ENCODE peak calls at places on chromosomes 3 and 15, in nine cellular contexts. N is neural progenitor cell, A is ascending aorta, I is thoracic aorta, F is colonic mucosa, U is HCT116, T is suprapubic skin, G is transverse colon, P is GM06990. L is an unnamed sample.

GRCh38 chr15:49645937-49646336 is 25.1 kb downstream of the DTWD1 start:
- DNase-seq in N (no peak), A (no peak), I (no peak), F (peak; percentile 20), U (no peak), T (no peak), G (no peak), P (no peak), L (peak; percentile 82)

GRCh38 chr3:134255399-134255798 is 4.7 kb upstream of the RYK start:
- DNase-seq in N (no peak), A (no peak), I (no peak), F (no peak), U (no peak), T (no peak), G (no peak), P (no peak), L (no peak)

GRCh38 chr3:58068126-58068809 is 60.0 kb downstream of the FLNB start:
- DNase-seq in N (no peak), A (no peak), I (no peak), F (no peak), U (no peak), T (no peak), G (no peak), P (no peak), L (no peak)

GRCh38 chr15:67185051-67185450 is 69.4 kb downstream of the AAGAB start:
- DNase-seq in N (no peak), A (no peak), I (no peak), F (no peak), U (no peak), T (no peak), G (no peak), P (no peak), L (no peak)

GRCh38 chr15:67792250-67792942 is 32.9 kb upstream of the SKOR1 start:
- DNase-seq in N (no peak), A (no peak), I (no peak), F (no peak), U (no peak), T (no peak), G (no peak), P (no peak), L (no peak)

GRCh38 chr3:94162700-94163099 is 99.8 kb downstream of the NSUN3 start:
- DNase-seq in N (no peak), A (no peak), I (no peak), F (no peak), U (peak; percentile 85), T (no peak), G (no peak), P (no peak), L (no peak)

GRCh38 chr3:177195941-177196472 is 1.3 kb downstream of the TBL1XR1 start:
- DNase-seq in N (no peak), A (no peak), I (no peak), F (peak; percentile 58), U (no peak), T (no peak), G (no peak), P (no peak), L (no peak)

GRCh38 chr3:182241777-182242556 is 530.2 kb downstream of the SOX2 start:
- DNase-seq in N (peak; percentile 58), A (no peak), I (no peak), F (no peak), U (no peak), T (no peak), G (no peak), P (no peak), L (peak; percentile 45)

GRCh38 chr3:193830791-193831191 is 237.8 kb downstream of the OPA1 start:
- DNase-seq in N (no peak), A (no peak), I (no peak), F (no peak), U (no peak), T (no peak), G (no peak), P (no peak), L (no peak)

GRCh38 chr15:40471778-40472130 is 970 bp downstream of the CHST14 start:
- DNase-seq in N (peak; percentile 52), A (no peak), I (no peak), F (no peak), U (no peak), T (no peak), G (peak; percentile 23), P (peak; percentile 27), L (no peak)

DNA sequence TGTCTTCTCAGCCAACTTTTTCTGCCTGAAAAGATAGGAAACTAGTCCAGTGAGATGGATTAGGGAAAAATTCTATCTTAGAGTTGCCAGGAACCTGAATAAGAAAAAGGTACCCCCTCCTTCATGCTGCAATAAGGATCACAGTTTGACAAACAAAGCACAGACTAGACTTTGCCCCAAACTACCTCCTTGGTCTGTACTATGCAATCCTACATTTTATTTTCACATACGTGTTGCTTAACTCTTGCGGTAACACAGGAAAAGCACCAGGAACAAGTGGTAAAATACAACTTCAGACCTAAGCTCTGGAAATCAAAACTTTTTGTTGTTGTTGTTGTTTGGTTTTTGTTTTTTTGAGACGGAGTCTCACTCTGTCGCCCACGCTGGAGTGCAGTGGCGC is 11.3 kb upstream of the IL12A start:
- DNase-seq in N (no peak), A (no peak), I (no peak), F (peak; percentile 31), U (no peak), T (no peak), G (no peak), P (no peak), L (no peak)
- H3K27me3 ChIP-seq in N (no peaks in the 10 kb centered on the region), A (no peaks in the 10 kb centered on the region), I (no peaks in the 10 kb centered on the region), F (no peaks in the 10 kb centered on the region), U (no peaks in the 10 kb centered on the region), T (no peaks in the 10 kb centered on the region), G (no peaks in the 10 kb centered on the region), P (no peaks in the 10 kb centered on the region), L (no peaks in the 10 kb centered on the region)

GRCh38 chr15:70257573-70258220 is 160.0 kb upstream of the TLE3 start:
- DNase-seq in N (no peak), A (no peak), I (no peak), F (peak; percentile 30), U (no peak), T (no peak), G (no peak), P (no peak), L (no peak)
- H3K4me3 ChIP-seq in N (no peak overlapping the region), A (no peak overlapping the region), I (no peak overlapping the region), F (no peak overlapping the region), U (no peak overlapping the region), T (no peak overlapping the region), G (no peak overlapping the region), P (no peak overlapping the region), L (no peak overlapping the region)

DNA sequence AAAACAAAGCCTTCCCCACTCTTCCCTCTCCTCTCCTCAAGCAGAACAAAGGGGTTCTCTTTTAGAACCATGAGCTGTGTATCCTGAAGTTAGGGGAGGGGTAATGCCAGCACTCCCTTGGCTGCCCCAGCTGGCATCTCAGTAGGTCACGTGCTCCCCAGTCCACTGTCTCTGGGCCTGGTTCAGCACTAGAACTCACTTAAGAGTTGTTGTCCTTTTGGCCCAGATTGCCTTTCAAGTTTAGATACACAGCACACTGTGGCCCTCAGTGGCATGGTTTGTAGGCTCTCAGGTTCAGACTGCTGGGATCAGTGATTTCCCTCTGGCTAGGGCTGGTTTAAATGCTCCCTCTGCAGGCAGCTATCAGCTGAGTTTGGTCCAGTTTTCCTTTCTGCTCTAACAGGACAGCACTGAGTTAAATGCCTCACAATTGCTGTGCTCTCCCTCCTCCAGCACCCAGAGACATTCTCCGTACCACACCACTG is 188.4 kb upstream of the ST8SIA2 start:
- DNase-seq in N (peak; percentile 49), A (no peak), I (no peak), F (no peak), U (no peak), T (no peak), G (peak; percentile 14), P (no peak), L (peak; percentile 25)
- TF ChIP-seq CTCF in N (peak; percentile 49), A (no peak), I (no peak), F (no peak), U (no peak), T (no peak), G (no peak), P (peak; percentile 23), L (peak; percentile 43)

DNA sequence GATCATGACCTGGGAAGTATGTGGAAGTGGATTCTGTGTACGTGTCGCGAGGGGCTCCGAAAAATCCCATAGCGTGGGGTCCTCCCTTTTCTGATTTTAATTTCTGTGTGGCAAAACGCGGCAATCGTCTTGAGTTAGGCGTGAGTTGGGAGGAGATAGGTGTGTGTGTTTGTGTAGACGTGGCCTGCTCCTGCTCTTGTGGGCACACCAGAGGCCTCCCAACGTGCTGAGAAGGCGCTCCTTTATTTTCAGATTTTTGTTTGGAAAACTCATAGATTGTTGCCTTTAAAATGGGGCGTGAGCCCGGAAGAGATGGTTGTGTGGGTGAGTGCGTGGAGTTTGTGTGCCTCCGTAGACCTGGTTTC is 1.3 kb downstream of the TRIM71 start:
- DNase-seq in N (no peak), A (no peak), I (no peak), F (no peak), U (no peak), T (no peak), G (no peak), P (no peak), L (no peak)
- H3K27me3 ChIP-seq in N (no peaks in the 10 kb centered on the region), A (peaks cover 11% of the 10 kb centered on the region), I (peaks cover 26% of the 10 kb centered on the region), F (peaks cover 66% of the 10 kb centered on the region), U (no peaks in the 10 kb centered on the region), T (peaks cover 83% of the 10 kb centered on the region), G (peaks cover 94% of the 10 kb centered on the region), P (peaks cover 4% of the 10 kb centered on the region), L (peaks cover 52% of the 10 kb centered on the region)

DNA sequence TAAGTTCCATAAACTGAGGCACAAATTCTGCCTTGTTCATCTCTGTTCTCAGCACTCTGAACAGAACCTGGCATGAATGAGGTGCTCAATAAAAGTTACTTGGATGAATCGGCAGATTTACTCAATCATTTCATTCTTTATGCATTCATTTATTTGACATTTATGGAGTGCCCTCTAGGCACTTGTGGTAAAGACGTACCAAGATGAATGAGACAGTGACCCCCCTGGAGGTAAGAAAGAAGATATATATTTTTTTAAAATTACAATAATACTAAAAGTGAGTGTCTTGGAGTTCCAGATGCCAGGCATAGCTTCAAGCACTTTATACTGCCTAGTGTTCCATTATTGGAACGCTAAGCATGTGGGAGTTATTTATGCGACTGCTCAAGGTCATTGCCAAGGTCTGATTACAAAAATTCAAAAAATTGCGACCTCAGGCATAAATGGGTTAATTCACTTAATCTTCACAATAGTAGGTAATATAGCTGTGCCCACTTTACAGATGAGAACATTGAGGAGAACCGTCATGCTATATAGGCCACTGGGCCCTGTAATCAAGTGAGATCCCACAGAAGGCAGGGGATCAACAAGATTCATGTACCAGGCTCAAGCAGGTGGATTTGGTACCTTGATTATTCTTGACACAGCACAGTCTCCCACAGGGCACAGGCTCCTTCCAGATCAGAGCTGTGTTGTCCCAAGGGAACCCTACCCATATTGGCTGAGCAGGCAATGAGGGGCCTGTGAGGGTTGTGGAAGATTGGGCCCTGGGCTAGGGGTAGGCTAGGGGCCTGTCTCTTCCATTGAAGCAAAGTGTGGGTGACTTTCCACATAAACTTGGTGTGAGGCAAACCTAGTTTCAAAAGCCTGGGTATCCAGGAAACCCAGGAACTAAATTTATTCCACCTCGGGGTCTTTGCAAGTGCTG is 10.7 kb downstream of the XIRP1 start:
- DNase-seq in N (no peak), A (no peak), I (no peak), F (no peak), U (no peak), T (peak; percentile 52), G (no peak), P (no peak), L (no peak)
- H3K4me3 ChIP-seq in N (peak overlapping the region; percentile 62), A (peak overlapping the region; percentile 49), I (peak overlapping the region; percentile 73), F (no peak overlapping the region), U (peak overlapping the region; percentile 57), T (peak overlapping the region; percentile 44), G (no peak overlapping the region), P (no peak overlapping the region), L (no peak overlapping the region)

L was measured in adrenal gland.